ENCODE peak calls at places on chromosomes 3 and 15, in five cellular contexts. S is cardiac fibroblast, B is suprapubic skin, G is left lung, I is NT2/D1. Q is an unnamed sample.

GRCh38 chr3:50224639-50225038 is 11.4 kb upstream of the GNAI2 start:
- DNase-seq in B (no peak), I (no peak), S (no peak), G (no peak), Q (no peak)

GRCh38 chr3:171261487-171261886 is 198.7 kb downstream of the TNIK start:
- DNase-seq in G (no peak), S (peak), I (no peak), B (no peak), Q (no peak)

GRCh38 chr15:65841121-65841930 is 28.0 kb upstream of the RAB11A start:
- DNase-seq in B (no peak), S (peak), G (peak), I (no peak), Q (no peak)

GRCh38 chr3:73509812-73510211 is 114.9 kb downstream of the PDZRN3 start:
- DNase-seq in S (no peak), B (no peak), I (no peak), G (no peak), Q (no peak)

GRCh38 chr3:98966862-98967554 is 65.5 kb upstream of the DCBLD2 start:
- DNase-seq in B (no peak), I (no peak), G (no peak), S (peak), Q (no peak)

GRCh38 chr15:36449084-36449661 is 130.3 kb upstream of the CDIN1 start:
- DNase-seq in B (no peak), S (no peak), G (no peak), I (no peak), Q (no peak)

GRCh38 chr3:124094496-124094895 is 102.6 kb upstream of the ROPN1 start:
- DNase-seq in I (no peak), B (no peak), S (peak), G (no peak), Q (no peak)

GRCh38 chr3:120348065-120348980 is 831 bp downstream of the LRRC58 start:
- DNase-seq in B (no peak), G (no peak), I (no peak), S (peak), Q (peak)

GRCh38 chr3:121834079-121834730 is 655 bp downstream of the IQCB1 start:
- DNase-seq in I (no peak), S (no peak), B (no peak), G (no peak), Q (no peak)

GRCh38 chr3:159401069-159401468 is 587.6 kb upstream of the IL12A start:
- DNase-seq in I (no peak), B (no peak), S (no peak), G (no peak), Q (no peak)

GRCh38 chr3:97306226-97306625 is 458.3 kb upstream of the ARL6 start:
- DNase-seq in S (no peak), I (no peak), G (no peak), B (no peak), Q (no peak)

GRCh38 chr15:67120009-67120838 is 54.8 kb downstream of the SMAD3 start:
- DNase-seq in I (no peak), B (no peak), S (no peak), G (no peak), Q (no peak)

DNA sequence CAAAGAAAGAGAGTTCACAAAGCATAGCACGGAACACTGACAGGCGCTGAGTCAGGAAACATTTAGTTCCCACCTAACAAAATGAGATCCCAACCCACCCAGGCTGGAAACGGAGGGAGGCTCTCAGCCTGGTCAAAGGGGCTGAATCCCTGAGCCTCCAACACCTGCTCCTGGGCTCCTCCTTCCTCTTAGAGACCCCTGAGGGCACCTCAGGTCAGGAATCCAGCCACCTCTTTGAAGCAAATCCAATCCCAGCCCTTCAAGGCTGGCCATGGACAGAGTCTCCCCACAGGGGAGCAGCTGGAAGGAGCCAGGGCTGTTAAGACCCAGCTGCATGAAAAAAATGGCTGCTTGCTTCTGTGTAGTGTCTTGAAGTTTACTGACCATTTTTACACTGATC is 154.4 kb upstream of the HES1 start:
- DNase-seq in I (no peak), B (no peak), G (no peak), S (no peak), Q (no peak)
- H3K4me3 ChIP-seq in I (no peak), B (no peak), G (no peak), S (no peak), Q (no peak)

DNA sequence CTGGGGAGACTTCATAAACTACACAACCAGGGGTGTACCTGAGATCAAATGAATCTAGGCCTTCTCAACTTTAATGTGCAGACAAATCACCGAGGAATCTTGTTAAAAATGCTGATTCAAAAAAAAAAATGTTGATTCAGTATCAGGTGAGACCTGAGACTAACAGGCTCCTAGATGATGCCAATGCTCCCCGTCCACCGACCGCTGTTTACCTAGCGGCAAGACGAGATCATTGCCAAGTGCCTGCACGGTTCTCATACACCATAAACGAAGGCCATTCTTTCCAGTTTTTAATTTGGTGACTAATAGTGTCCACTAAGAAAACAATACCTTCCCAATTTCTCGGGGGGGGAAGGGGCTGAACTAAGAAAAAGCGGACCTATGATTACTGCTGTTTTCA is 2.5 kb upstream of the FSIP1 start:
- DNase-seq in I (no peak), B (no peak), G (no peak), S (peak), Q (no peak)
- H3K4me3 ChIP-seq in I (no peak), B (no peak), G (no peak), S (no peak), Q (no peak)

GRCh38 chr3:152176241-152176640 is 92.5 kb upstream of the MBNL1 start:
- DNase-seq in I (no peak), B (no peak), S (peak), G (no peak), Q (no peak)

GRCh38 chr3:152176998-152177397 is 91.7 kb upstream of the MBNL1 start:
- DNase-seq in I (no peak), S (no peak), G (no peak), B (no peak), Q (no peak)

GRCh38 chr3:152173627-152174026 is 95.1 kb upstream of the MBNL1 start:
- DNase-seq in B (no peak), I (no peak), G (no peak), S (peak), Q (no peak)

GRCh38 chr3:152175576-152175883 is 93.2 kb upstream of the MBNL1 start:
- DNase-seq in I (no peak), S (peak), G (no peak), B (no peak), Q (no peak)

GRCh38 chr3:152174876-152175575 is 93.7 kb upstream of the MBNL1 start:
- DNase-seq in I (no peak), G (no peak), B (no peak), S (peak), Q (no peak)
- H3K4me3 ChIP-seq in I (no peak), G (no peak), B (no peak), S (no peak), Q (no peak)

GRCh38 chr15:27792756-27793264 is 306.3 kb downstream of the OCA2 start:
- DNase-seq in G (no peak), S (no peak), I (no peak), B (no peak), Q (no peak)

DNA sequence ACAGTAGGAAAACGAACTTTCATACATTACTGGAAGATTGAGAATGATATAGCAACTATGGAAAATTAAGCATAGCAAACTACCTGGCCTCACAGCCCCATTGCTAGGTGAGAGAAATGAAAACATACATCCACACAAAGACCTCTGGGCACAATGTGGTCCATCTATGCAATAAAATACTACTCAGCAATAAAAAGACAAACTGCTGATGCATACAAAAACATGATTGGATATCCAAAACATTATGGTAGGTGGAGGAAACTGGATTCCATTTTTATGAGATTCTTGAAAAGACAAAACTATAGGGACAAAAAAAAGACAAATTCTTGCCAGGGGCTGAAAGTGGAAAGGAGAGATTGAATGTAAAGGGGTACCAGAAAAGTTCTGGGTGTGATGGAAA is 308.8 kb downstream of the OCA2 start:
- DNase-seq in I (no peak), G (no peak), S (no peak), B (no peak), Q (no peak)
- H3K4me3 ChIP-seq in I (no peak), G (no peak), S (no peak), B (no peak), Q (no peak)

GRCh38 chr3:16653712-16654111 is 48.5 kb upstream of the DAZL start:
- DNase-seq in S (no peak), B (no peak), I (no peak), G (no peak), Q (no peak)

GRCh38 chr3:16663852-16664712 is 58.9 kb upstream of the DAZL start:
- DNase-seq in S (no peak), I (no peak), G (no peak), B (no peak), Q (no peak)

GRCh38 chr3:16658004-16658932 is 53.0 kb upstream of the DAZL start:
- DNase-seq in B (no peak), G (no peak), I (no peak), S (no peak), Q (no peak)

DNA sequence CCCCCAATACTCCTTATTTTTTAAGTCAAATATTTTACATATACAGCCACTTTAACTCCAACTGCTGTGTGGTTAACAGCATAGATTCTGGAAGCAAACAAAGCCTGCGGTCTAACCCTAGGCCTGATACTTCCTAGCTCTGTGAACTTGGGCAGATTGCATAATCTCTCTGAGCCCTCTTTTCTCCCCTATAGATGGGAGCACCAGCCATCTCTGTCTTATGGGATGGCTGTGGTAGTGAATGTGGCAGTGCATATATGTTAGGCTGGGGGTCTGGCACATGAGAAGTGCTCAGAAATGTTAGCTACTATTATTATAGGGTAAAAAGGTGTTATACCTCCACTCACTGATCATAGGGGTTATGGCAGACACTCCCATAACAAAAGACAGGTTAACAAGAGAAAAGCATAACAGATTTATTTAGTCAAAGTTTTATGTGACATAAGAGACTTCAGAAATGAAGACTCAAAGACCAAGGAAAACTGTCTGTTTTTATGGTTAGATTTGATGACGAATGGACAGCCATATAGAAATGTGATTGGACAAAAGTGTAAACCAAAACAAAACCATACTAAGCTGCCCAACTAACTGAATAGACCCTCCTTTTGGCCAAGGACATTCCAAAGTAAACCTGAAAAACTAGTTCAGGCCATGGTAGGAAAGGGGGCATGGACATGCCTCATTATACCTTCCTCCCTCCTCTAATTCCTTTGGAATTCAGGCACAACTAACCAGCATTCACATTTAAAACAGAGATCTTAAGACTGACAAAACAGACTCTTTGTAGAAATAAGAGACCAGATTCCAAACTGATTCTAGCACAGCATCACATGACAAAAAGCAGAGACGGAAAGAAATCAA is 53.9 kb upstream of the DAZL start:
- DNase-seq in S (no peak), G (no peak), B (no peak), I (no peak), Q (no peak)
- H3K4me3 ChIP-seq in S (no peak), G (no peak), B (no peak), I (no peak), Q (no peak)

GRCh38 chr3:190121061-190121765 is 516 bp upstream of the P3H2 start:
- DNase-seq in G (no peak), S (no peak), B (no peak), I (no peak), Q (no peak)
- H3K4me3 ChIP-seq in G (peak), S (peak), B (peak), I (peak), Q (peak)

GRCh38 chr15:55589297-55589696 is 1.2 kb upstream of the PYGO1 start:
- DNase-seq in B (no peak), G (no peak), I (no peak), S (no peak), Q (no peak)
- H3K4me3 ChIP-seq in B (peak), G (peak), I (no peak), S (no peak), Q (no peak)

GRCh38 chr3:132660745-132661067 is 577 bp downstream of the UBA5 start:
- DNase-seq in I (no peak), S (peak), B (no peak), G (no peak), Q (no peak)

GRCh38 chr3:132661120-132661519 is 991 bp downstream of the UBA5 start:
- DNase-seq in S (no peak), B (no peak), G (no peak), I (no peak), Q (no peak)

GRCh38 chr3:132662212-132662611 is 2.1 kb downstream of the UBA5 start:
- DNase-seq in I (no peak), B (no peak), G (no peak), S (no peak), Q (no peak)

GRCh38 chr3:132669256-132669777 is 9.2 kb downstream of the UBA5 start:
- DNase-seq in B (no peak), I (no peak), S (no peak), G (no peak), Q (no peak)

GRCh38 chr3:132665230-132665629 is 5.1 kb downstream of the UBA5 start:
- DNase-seq in G (no peak), S (no peak), I (no peak), B (no peak), Q (no peak)
- H3K4me3 ChIP-seq in G (no peak), S (no peak), I (no peak), B (no peak), Q (no peak)